ENCODE peak calls at places on chromosomes 2 and 18, in seven cellular contexts. B is tibial nerve, M is HL-60, F is right lobe of liver, I is OCI-LY7, L is dorsolateral prefrontal cortex, Y is fibroblast of villous mesenchyme. D is an unnamed sample.

GRCh38 chr2:45275806-45276205 is 266.6 kb upstream of the SIX2 start:
- DNase-seq in B (no peak), M (no peak), F (no peak), I (no peak), L (no peak), Y (no peak), D (no peak)

GRCh38 chr2:211816739-211817138 is 721.9 kb downstream of the ERBB4 start:
- DNase-seq in B (no peak), M (no peak), F (no peak), I (no peak), L (no peak), Y (no peak), D (no peak)

GRCh38 chr18:79575891-79576685 is 103.5 kb upstream of the CTDP1 start:
- DNase-seq in B (no peak), M (peak; percentile 26), F (peak; percentile 47), I (no peak), L (no peak), Y (peak; percentile 56), D (peak; percentile 10)

GRCh38 chr2:104658149-104658839 is 195.6 kb upstream of the POU3F3 start:
- DNase-seq in B (peak; percentile 13), M (peak; percentile 82), F (peak; percentile 70), I (peak; percentile 2), L (peak; percentile 56), Y (no peak), D (no peak)

GRCh38 chr18:58793361-58793760 is 71.3 kb upstream of the ZNF532 start:
- DNase-seq in B (no peak), M (no peak), F (no peak), I (no peak), L (no peak), Y (peak; percentile 87), D (no peak)

GRCh38 chr2:108929896-108930425 is 59.1 kb downstream of the EDAR start:
- DNase-seq in B (no peak), M (no peak), F (no peak), I (no peak), L (no peak), Y (no peak), D (no peak)

GRCh38 chr18:45068563-45069191 is 388.0 kb downstream of the SETBP1 start:
- DNase-seq in B (no peak), M (no peak), F (no peak), I (no peak), L (no peak), Y (no peak), D (no peak)

GRCh38 chr2:694174-694573 is 17.0 kb upstream of the TMEM18 start:
- DNase-seq in B (no peak), M (no peak), F (no peak), I (no peak), L (no peak), Y (peak; percentile 87), D (no peak)

GRCh38 chr2:96264656-96265348 is 995 bp downstream of the TMEM127 start:
- DNase-seq in B (no peak), M (peak; percentile 46), F (peak; percentile 68), I (peak; percentile 81), L (peak; percentile 58), Y (peak; percentile 43), D (no peak)

GRCh38 chr18:9008203-9008708 is 94.2 kb upstream of the NDUFV2 start:
- DNase-seq in B (no peak), M (no peak), F (no peak), I (peak; percentile 27), L (no peak), Y (no peak), D (no peak)

GRCh38 chr18:36692331-36692730 is 136.5 kb downstream of the TPGS2 start:
- DNase-seq in B (no peak), M (no peak), F (no peak), I (no peak), L (no peak), Y (peak; percentile 13), D (no peak)

GRCh38 chr2:240462073-240462703 is 26.7 kb downstream of the GPC1 start:
- DNase-seq in B (no peak), M (no peak), F (peak; percentile 47), I (no peak), L (no peak), Y (no peak), D (peak; percentile 11)

GRCh38 chr2:34547340-34547739 is 948.2 kb upstream of the FAM98A start:
- DNase-seq in B (no peak), M (no peak), F (no peak), I (no peak), L (no peak), Y (no peak), D (no peak)

GRCh38 chr2:497770-498492 is 179.3 kb downstream of the TMEM18 start:
- DNase-seq in B (no peak), M (no peak), F (no peak), I (no peak), L (no peak), Y (no peak), D (no peak)

GRCh38 chr2:105712166-105712915 is 32.4 kb upstream of the NCK2 start:
- DNase-seq in B (no peak), M (no peak), F (no peak), I (no peak), L (no peak), Y (no peak), D (no peak)

GRCh38 chr2:235536711-235537110 is 42.9 kb downstream of the AGAP1 start:
- DNase-seq in B (no peak), M (no peak), F (peak; percentile 28), I (no peak), L (peak; percentile 11), Y (no peak), D (no peak)

GRCh38 chr18:32770181-32770650 is 2.6 kb downstream of the KLHL14 start:
- DNase-seq in B (no peak), M (no peak), F (no peak), I (no peak), L (no peak), Y (no peak), D (peak; percentile 47)

GRCh38 chr18:22345733-22346132 is 72.0 kb downstream of the CTAGE1 start:
- DNase-seq in B (no peak), M (no peak), F (no peak), I (no peak), L (no peak), Y (peak; percentile 48), D (no peak)

GRCh38 chr2:191045141-191045540 is 31.2 kb upstream of the STAT1 start:
- DNase-seq in B (no peak), M (no peak), F (no peak), I (no peak), L (no peak), Y (no peak), D (no peak)

GRCh38 chr18:55838841-55839240 is 250.8 kb upstream of the TCF4 start:
- DNase-seq in B (no peak), M (no peak), F (no peak), I (no peak), L (no peak), Y (no peak), D (no peak)

GRCh38 chr2:127153691-127154158 is 46.8 kb upstream of the BIN1 start:
- DNase-seq in B (no peak), M (no peak), F (no peak), I (no peak), L (peak; percentile 80), Y (peak; percentile 81), D (no peak)

GRCh38 chr2:150001788-150002187 is 414.2 kb upstream of the MMADHC start:
- DNase-seq in B (no peak), M (no peak), F (no peak), I (no peak), L (no peak), Y (no peak), D (no peak)

GRCh38 chr18:63648241-63648640 is 4.2 kb upstream of the SERPINB4 start:
- DNase-seq in B (no peak), M (no peak), F (no peak), I (no peak), L (no peak), Y (peak; percentile 11), D (no peak)

GRCh38 chr2:102025016-102025491 is 33.3 kb downstream of the IL1R2 start:
- DNase-seq in B (no peak), M (no peak), F (no peak), I (no peak), L (no peak), Y (peak; percentile 84), D (no peak)

GRCh38 chr2:9819551-9819950 is 23.7 kb upstream of the TAF1B start:
- DNase-seq in B (no peak), M (no peak), F (no peak), I (no peak), L (no peak), Y (no peak), D (no peak)

GRCh38 chr2:232508246-232508645 is 11.9 kb upstream of the PRSS56 start:
- DNase-seq in B (no peak), M (no peak), F (no peak), I (no peak), L (no peak), Y (no peak), D (no peak)

GRCh38 chr2:100196786-100197494 is 54.5 kb upstream of the AFF3 start:
- DNase-seq in B (no peak), M (no peak), F (no peak), I (no peak), L (no peak), Y (peak; percentile 48), D (no peak)

GRCh38 chr2:117068371-117068770 is 746.1 kb upstream of the DDX18 start:
- DNase-seq in B (no peak), M (no peak), F (no peak), I (no peak), L (no peak), Y (no peak), D (no peak)

GRCh38 chr2:89833780-89834117 is 1142.3 kb downstream of the RPIA start:
- DNase-seq in B (no peak), M (no peak), F (no peak), I (no peak), L (no peak), Y (peak; percentile 38), D (no peak)

GRCh38 chr2:169693344-169693743 is 861 bp downstream of the CFAP210 start:
- DNase-seq in B (no peak), M (peak; percentile 21), F (no peak), I (peak; percentile 7), L (no peak), Y (no peak), D (no peak)
- TF ChIP-seq CTCF in B (no peak), M (no peak), F (no peak), I (peak; percentile 60), L (peak; percentile 28), Y (no peak), D (no peak)

GRCh38 chr2:222318026-222318711 is 19.4 kb upstream of the PAX3 start:
- DNase-seq in B (no peak), M (peak; percentile 63), F (peak; percentile 74), I (peak; percentile 36), L (no peak), Y (peak; percentile 68), D (peak; percentile 55)
- TF ChIP-seq CTCF in B (no peak), M (peak; percentile 26), F (peak; percentile 41), I (peak; percentile 74), L (peak; percentile 46), Y (peak; percentile 46), D (no peak)

DNA sequence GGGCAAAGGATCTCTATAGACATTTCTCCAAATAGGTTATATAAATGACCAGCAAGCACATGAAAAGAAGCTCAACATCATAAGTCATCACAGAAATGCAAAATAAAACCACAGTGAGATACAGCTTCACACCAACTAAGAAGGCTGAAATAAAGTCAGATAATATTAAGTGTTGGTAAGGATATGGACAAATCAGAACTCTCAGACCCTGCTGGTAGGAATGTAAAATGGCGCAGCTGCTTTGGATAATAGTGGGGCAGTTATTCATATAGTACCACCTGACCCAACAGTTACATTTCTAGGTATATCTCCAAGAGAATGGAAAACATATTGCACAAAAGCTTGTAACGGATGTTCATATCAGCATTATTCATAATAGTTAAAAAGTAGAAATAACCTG is 14.0 kb downstream of the EPB41L5 start:
- DNase-seq in B (no peak), M (no peak), F (no peak), I (no peak), L (no peak), Y (no peak), D (no peak)
- TF ChIP-seq CTCF in B (no peak), M (no peak), F (no peak), I (no peak), L (no peak), Y (peak; percentile 29), D (no peak)

GRCh38 chr18:76252880-76253279 is 242.2 kb downstream of the ZNF516 start:
- DNase-seq in B (no peak), M (no peak), F (no peak), I (peak; percentile 13), L (no peak), Y (peak; percentile 25), D (no peak)
- TF ChIP-seq CTCF in B (peak; percentile 40), M (peak; percentile 56), F (no peak), I (peak; percentile 68), L (peak; percentile 50), Y (peak; percentile 58), D (no peak)